ENCODE peak calls at places on chromosomes 6 and 20, in six cellular contexts. T is fibroblast of the aortic adventitia; E is CD8-positive, alpha-beta memory T cell; I is left lung; R is NT2/D1; H is T follicular helper cell. L is an unnamed sample.
A peak's percentile ranks its signal among the peaks of the same experiment; 100 is the strongest.

GRCh38 chr20:57392512-57393271 is 1.5 kb downstream of the RBM38 start:
- DNase-seq in T (no peak), E (peak; percentile 84), I (peak; percentile 87), R (no peak), H (peak; percentile 84), L (no peak)

GRCh38 chr20:10359621-10360040 is 74.4 kb downstream of the MKKS start:
- DNase-seq in T (peak; percentile 32), E (no peak), I (no peak), R (no peak), H (no peak), L (no peak)

GRCh38 chr20:35541118-35541782 is 628 bp upstream of the ERGIC3 start:
- DNase-seq in T (no peak), E (no peak), I (no peak), R (no peak), H (no peak), L (no peak)

GRCh38 chr20:33046412-33046811 is 7.3 kb upstream of the BPIFB3 start:
- DNase-seq in T (no peak), E (no peak), I (no peak), R (no peak), H (no peak), L (no peak)

GRCh38 chr20:19975436-19975799 is 41.7 kb upstream of the NAA20 start:
- DNase-seq in T (no peak), E (no peak), I (peak; percentile 74), R (no peak), H (no peak), L (no peak)

GRCh38 chr6:169251822-169252804 is 1.5 kb downstream of the THBS2 start:
- DNase-seq in T (peak; percentile 29), E (no peak), I (no peak), R (no peak), H (no peak), L (no peak)

GRCh38 chr6:57317060-57317943 is at the start of gene PRIM2:
- DNase-seq in T (peak; percentile 76), E (peak; percentile 70), I (peak; percentile 92), R (peak; percentile 62), H (peak; percentile 75), L (peak; percentile 79)

GRCh38 chr20:56171087-56172012 is 77.2 kb upstream of the MC3R start:
- DNase-seq in T (no peak), E (no peak), I (no peak), R (no peak), H (no peak), L (no peak)

GRCh38 chr20:41956316-41957050 is 338.3 kb upstream of the CHD6 start:
- DNase-seq in T (no peak), E (no peak), I (no peak), R (peak; percentile 43), H (no peak), L (no peak)

GRCh38 chr6:132107896-132108295 is 156.7 kb upstream of the CCN2 start:
- DNase-seq in T (no peak), E (no peak), I (no peak), R (no peak), H (no peak), L (no peak)

GRCh38 chr6:49582529-49582928 is 32.1 kb downstream of the C6orf141 start:
- DNase-seq in T (no peak), E (no peak), I (no peak), R (no peak), H (no peak), L (no peak)

GRCh38 chr6:16544006-16544405 is 217.3 kb downstream of the ATXN1 start:
- DNase-seq in T (no peak), E (no peak), I (no peak), R (no peak), H (no peak), L (peak; percentile 22)

L was measured in uterus.